ENCODE peak calls at places on chromosomes 5 and 9, in six cellular contexts. H is sigmoid colon, B is HCT116, G is breast epithelium, M is transverse colon, E is SK-N-SH. Q is an unnamed sample.

GRCh38 chr9:6428940-6429889 is 16.2 kb downstream of the UHRF2 start:
- DNase-seq in H (no peak), B (no peak), G (no peak), M (no peak), E (no peak), Q (no peak)

GRCh38 chr5:90554358-90555006 is 4.1 kb upstream of the ADGRV1 start:
- DNase-seq in H (no peak), B (no peak), G (no peak), M (no peak), E (no peak), Q (no peak)

GRCh38 chr5:169218176-169218575 is 82.8 kb downstream of the SLIT3 start:
- DNase-seq in H (no peak), B (no peak), G (no peak), M (no peak), E (no peak), Q (no peak)

GRCh38 chr5:44603496-44604272 is 205.1 kb upstream of the MRPS30 start:
- DNase-seq in H (no peak), B (peak), G (no peak), M (no peak), E (no peak), Q (no peak)

GRCh38 chr9:131442351-131442750 is 48.5 kb downstream of the PRRC2B start:
- DNase-seq in H (peak), B (no peak), G (no peak), M (peak), E (no peak), Q (no peak)

GRCh38 chr5:55570026-55570425 is 35.3 kb upstream of the PLPP1 start:
- DNase-seq in H (no peak), B (no peak), G (no peak), M (no peak), E (no peak), Q (no peak)

GRCh38 chr5:75612211-75612579 is 942 bp downstream of the ANKDD1B start:
- DNase-seq in H (no peak), B (no peak), G (no peak), M (no peak), E (no peak), Q (no peak)

GRCh38 chr5:168215646-168216045 is 75.8 kb upstream of the WWC1 start:
- DNase-seq in H (no peak), B (no peak), G (no peak), M (peak), E (no peak), Q (no peak)

GRCh38 chr5:31477971-31478370 is 53.9 kb downstream of the DROSHA start:
- DNase-seq in H (no peak), B (no peak), G (no peak), M (no peak), E (no peak), Q (no peak)

GRCh38 chr9:69036319-69036718 is 767 bp downstream of the FXN start:
- DNase-seq in H (no peak), B (no peak), G (no peak), M (peak), E (no peak), Q (no peak)

GRCh38 chr5:1789838-1790462 is 9.7 kb downstream of the MRPL36 start:
- DNase-seq in H (peak), B (no peak), G (peak), M (no peak), E (no peak), Q (no peak)

GRCh38 chr5:149959406-149960236 is 937 bp upstream of the SLC26A2 start:
- DNase-seq in H (no peak), B (peak), G (no peak), M (no peak), E (peak), Q (no peak)

GRCh38 chr9:108477538-108478006 is 378.2 kb downstream of the ACTL7B start:
- DNase-seq in H (no peak), B (no peak), G (no peak), M (peak), E (no peak), Q (no peak)

GRCh38 chr5:153982206-153982605 is 56.5 kb downstream of the FAM114A2 start:
- DNase-seq in H (no peak), B (no peak), G (no peak), M (no peak), E (no peak), Q (no peak)

GRCh38 chr9:133769511-133770075 is 31.4 kb upstream of the SARDH start:
- DNase-seq in H (peak), B (no peak), G (peak), M (no peak), E (no peak), Q (no peak)

GRCh38 chr9:134378901-134379338 is 52.7 kb downstream of the RXRA start:
- DNase-seq in H (peak), B (peak), G (no peak), M (peak), E (peak), Q (peak)

GRCh38 chr5:82765765-82766164 is 311.4 kb downstream of the TMEM167A start:
- DNase-seq in H (no peak), B (no peak), G (no peak), M (no peak), E (no peak), Q (no peak)

GRCh38 chr5:89071101-89071940 is 188.3 kb upstream of the MEF2C start:
- DNase-seq in H (no peak), B (no peak), G (no peak), M (no peak), E (no peak), Q (no peak)

GRCh38 chr9:132430998-132431397 is 21.0 kb downstream of the CFAP77 start:
- DNase-seq in H (no peak), B (no peak), G (no peak), M (no peak), E (no peak), Q (no peak)

GRCh38 chr5:76867827-76868693 is 18.2 kb downstream of the S100Z start:
- DNase-seq in H (no peak), B (peak), G (no peak), M (peak), E (peak), Q (peak)

GRCh38 chr9:134051319-134051718 is 16.5 kb downstream of the BRD3 start:
- DNase-seq in H (no peak), B (no peak), G (no peak), M (no peak), E (no peak), Q (no peak)

GRCh38 chr5:127442085-127442484 is 75.4 kb upstream of the PRRC1 start:
- DNase-seq in H (no peak), B (no peak), G (no peak), M (no peak), E (peak), Q (no peak)

GRCh38 chr5:168712280-168712924 is 133.2 kb upstream of the PANK3 start:
- DNase-seq in H (no peak), B (peak), G (no peak), M (no peak), E (no peak), Q (no peak)

GRCh38 chr5:75034137-75034739 is 18.1 kb downstream of the GCNT4 start:
- DNase-seq in H (no peak), B (no peak), G (no peak), M (peak), E (no peak), Q (no peak)

GRCh38 chr9:14312721-14313377 is 1.1 kb downstream of the NFIB start:
- DNase-seq in H (peak), B (no peak), G (no peak), M (peak), E (peak), Q (no peak)

GRCh38 chr9:21153688-21154608 is 12.3 kb upstream of the IFNW1 start:
- DNase-seq in H (no peak), B (peak), G (no peak), M (no peak), E (peak), Q (no peak)

GRCh38 chr5:154309361-154309725 is 118.8 kb downstream of the GALNT10 start:
- DNase-seq in H (no peak), B (no peak), G (no peak), M (no peak), E (no peak), Q (no peak)

GRCh38 chr5:100641833-100642232 is 106.7 kb downstream of the FAM174A start:
- DNase-seq in H (no peak), B (no peak), G (no peak), M (no peak), E (no peak), Q (no peak)

GRCh38 chr9:120846251-120846869 is 3.6 kb upstream of the PSMD5 start:
- DNase-seq in H (no peak), B (no peak), G (no peak), M (no peak), E (no peak), Q (no peak)
- H3K4me3 ChIP-seq in H (no peak), B (no peak), G (no peak), M (no peak), E (no peak), Q (no peak)

GRCh38 chr5:173328896-173329369 is 719 bp upstream of the STC2 start:
- DNase-seq in H (no peak), B (peak), G (no peak), M (no peak), E (no peak), Q (no peak)

GRCh38 chr5:173329370-173330150 is 1.3 kb upstream of the STC2 start:
- DNase-seq in H (no peak), B (peak), G (peak), M (no peak), E (peak), Q (no peak)

GRCh38 chr5:173327084-173327947 is 898 bp downstream of the STC2 start:
- DNase-seq in H (no peak), B (no peak), G (no peak), M (no peak), E (peak), Q (no peak)

GRCh38 chr5:173326501-173326960 is 1.7 kb downstream of the STC2 start:
- DNase-seq in H (no peak), B (no peak), G (no peak), M (no peak), E (no peak), Q (no peak)

DNA sequence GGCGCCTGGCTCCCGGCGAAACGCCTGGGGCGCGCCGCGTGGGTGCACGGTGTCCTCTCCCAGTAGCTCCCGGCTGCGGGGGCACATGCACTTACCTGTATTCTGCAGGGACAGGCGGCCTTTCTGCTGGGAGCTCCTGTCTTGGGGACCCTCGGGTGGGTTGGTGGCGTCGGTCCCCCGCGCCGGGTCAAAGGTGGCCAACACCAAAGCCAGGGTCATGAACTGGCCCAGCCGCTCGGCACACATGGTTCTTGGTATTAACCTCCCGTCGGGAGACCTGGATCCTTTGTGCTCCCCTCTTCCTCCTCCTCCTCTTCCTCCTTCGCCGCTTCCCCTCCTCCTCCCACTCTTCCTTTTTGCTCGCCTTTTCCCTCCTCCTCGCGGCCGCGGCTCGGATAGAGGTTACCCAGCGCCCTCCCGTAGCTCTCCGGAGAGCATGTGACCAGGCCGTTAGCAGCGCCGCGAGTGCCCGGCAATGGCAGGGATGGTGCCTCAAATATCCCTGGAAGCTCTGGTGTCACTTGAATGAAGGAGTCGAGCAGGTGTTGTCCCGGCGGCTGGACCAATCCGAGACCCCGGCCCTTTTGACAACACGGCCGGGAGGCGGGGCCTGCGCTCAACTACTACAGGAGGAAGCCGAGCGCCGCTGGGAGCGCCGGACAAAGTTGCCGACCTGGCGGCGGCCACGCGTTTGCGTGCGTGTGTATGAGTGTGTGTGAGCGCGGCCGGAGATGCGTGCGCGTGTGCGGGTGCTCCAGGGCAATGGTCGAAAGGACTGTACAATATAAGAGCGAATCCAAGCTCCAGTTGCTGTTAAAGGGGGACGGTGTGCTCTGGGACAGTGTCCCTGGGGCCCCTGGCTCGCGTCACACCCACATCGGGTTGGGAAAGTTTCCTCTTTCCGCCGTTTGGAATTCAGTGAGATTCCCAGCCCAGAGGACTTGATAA is at the start of gene STC2:
- DNase-seq in H (peak), B (peak), G (peak), M (peak), E (peak), Q (peak)
- TF ChIP-seq POLR2AphosphoS5 in H (no peak), B (peak), G (peak), M (no peak), E (no peak), Q (peak)

GRCh38 chr9:4811824-4812223 is 19.1 kb downstream of the RCL1 start:
- DNase-seq in H (no peak), B (no peak), G (no peak), M (no peak), E (no peak), Q (no peak)

GRCh38 chr9:4814913-4815312 is 22.2 kb downstream of the RCL1 start:
- DNase-seq in H (no peak), B (no peak), G (no peak), M (no peak), E (no peak), Q (no peak)

GRCh38 chr9:4812872-4813271 is 20.1 kb downstream of the RCL1 start:
- DNase-seq in H (no peak), B (no peak), G (no peak), M (no peak), E (no peak), Q (no peak)

GRCh38 chr9:4820172-4820571 is 27.4 kb downstream of the RCL1 start:
- DNase-seq in H (no peak), B (no peak), G (no peak), M (no peak), E (no peak), Q (no peak)

GRCh38 chr9:4815381-4815956 is 22.7 kb downstream of the RCL1 start:
- DNase-seq in H (no peak), B (no peak), G (no peak), M (no peak), E (no peak), Q (no peak)
- H3K4me3 ChIP-seq in H (no peak), B (no peak), G (no peak), M (no peak), E (no peak), Q (no peak)

GRCh38 chr9:98045234-98046160 is 11.0 kb upstream of the NANS start:
- DNase-seq in H (no peak), B (peak), G (no peak), M (no peak), E (no peak), Q (no peak)
- TF ChIP-seq POLR2AphosphoS5 in H (no peak), B (peak), G (no peak), M (no peak), E (no peak), Q (no peak)

GRCh38 chr5:374631-375335 is 53.3 kb downstream of the AHRR start:
- DNase-seq in H (peak), B (no peak), G (no peak), M (peak), E (peak), Q (peak)

GRCh38 chr5:373710-374602 is 52.4 kb downstream of the AHRR start:
- DNase-seq in H (no peak), B (no peak), G (no peak), M (peak), E (peak), Q (peak)

GRCh38 chr5:372556-372910 is 51.0 kb downstream of the AHRR start:
- DNase-seq in H (no peak), B (no peak), G (no peak), M (peak), E (peak), Q (no peak)

GRCh38 chr5:371811-372555 is 50.5 kb downstream of the AHRR start:
- DNase-seq in H (no peak), B (no peak), G (peak), M (peak), E (peak), Q (peak)

GRCh38 chr5:372911-373709 is 51.6 kb downstream of the AHRR start:
- DNase-seq in H (no peak), B (no peak), G (no peak), M (no peak), E (no peak), Q (peak)
- H3K4me3 ChIP-seq in H (peak), B (peak), G (no peak), M (peak), E (no peak), Q (peak)

GRCh38 chr5:35617435-35618296 is at the start of gene SPEF2:
- DNase-seq in H (peak), B (peak), G (peak), M (peak), E (peak), Q (peak)
- TF ChIP-seq POLR2AphosphoS5 in H (no peak), B (peak), G (no peak), M (no peak), E (no peak), Q (peak)

DNA sequence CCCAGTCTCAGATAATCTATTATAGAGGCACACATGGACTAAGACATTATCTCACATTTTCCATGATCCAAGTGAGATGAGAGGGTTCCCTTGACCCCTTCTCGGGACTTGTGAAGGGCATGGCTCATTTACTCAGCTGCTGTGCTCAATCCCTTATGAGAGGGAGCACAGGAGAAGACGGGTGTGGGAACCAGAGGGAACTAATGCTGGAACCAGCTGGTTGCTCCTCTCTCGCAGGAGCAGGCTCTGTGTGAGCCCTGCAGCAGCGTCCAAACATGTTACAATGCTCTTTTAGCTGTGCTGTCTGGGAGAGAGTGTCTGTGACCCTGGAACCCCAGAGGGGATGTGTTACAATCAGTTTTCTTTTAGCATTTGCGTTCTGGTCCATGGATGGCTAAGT is 1727.6 kb downstream of the EFNA5 start:
- DNase-seq in H (no peak), B (no peak), G (no peak), M (no peak), E (no peak), Q (no peak)
- H3K4me3 ChIP-seq in H (no peak), B (no peak), G (no peak), M (no peak), E (no peak), Q (no peak)